ENCODE peak calls at places on chromosomes 16 and 17, in five cellular contexts. N is thoracic aorta; S is left ventricle myocardium inferior; R is CD8-positive, alpha-beta T cell; O is CD4-positive, alpha-beta T cell. X is an unnamed sample.
A peak's percentile ranks its signal among the peaks of the same experiment; 100 is the strongest.

GRCh38 chr17:76191891-76192290 is 48.4 kb downstream of the RNF157 start:
- DNase-seq in N (no peak), S (no peak), R (no peak), O (no peak), X (no peak)

GRCh38 chr16:86635926-86636325 is 57.6 kb downstream of the FOXL1 start:
- DNase-seq in S (no peak), N (no peak), R (no peak), O (no peak), X (no peak)

GRCh38 chr17:787641-788221 is 5.6 kb downstream of the MRM3 start:
- DNase-seq in N (no peak), O (no peak), S (no peak), R (no peak), X (no peak)

GRCh38 chr17:61397086-61397842 is 2.4 kb upstream of the TBX2 start:
- DNase-seq in O (no peak), S (no peak), N (no peak), R (no peak), X (no peak)

GRCh38 chr16:66603537-66604375 is 748 bp upstream of the CMTM3 start:
- DNase-seq in S (peak; percentile 64), N (no peak), R (peak; percentile 75), O (peak; percentile 71), X (no peak)

GRCh38 chr17:74089869-74090464 is 113.5 kb upstream of the RPL38 start:
- DNase-seq in N (no peak), S (no peak), R (peak; percentile 5), O (no peak), X (no peak)

GRCh38 chr17:17495448-17496188 is 577 bp downstream of the RASD1 start:
- DNase-seq in S (no peak), N (no peak), R (peak; percentile 10), O (peak; percentile 10), X (no peak)

GRCh38 chr16:30697264-30698138 is 1.5 kb upstream of the SRCAP start:
- DNase-seq in N (no peak), R (no peak), O (no peak), S (no peak), X (no peak)

GRCh38 chr17:79745641-79746105 is 14.9 kb downstream of the ENPP7 start:
- DNase-seq in R (no peak), O (no peak), N (no peak), S (no peak), X (no peak)

GRCh38 chr17:79085921-79086551 is 11.4 kb downstream of the ENGASE start:
- DNase-seq in S (no peak), N (no peak), O (no peak), R (no peak), X (no peak)

GRCh38 chr16:1823821-1824220 is 2.8 kb downstream of the HAGH start:
- DNase-seq in R (no peak), N (no peak), S (peak; percentile 41), O (no peak), X (no peak)

GRCh38 chr17:19486351-19487008 is 47.2 kb upstream of the SLC47A1 start:
- DNase-seq in R (no peak), N (no peak), O (no peak), S (no peak), X (no peak)

GRCh38 chr17:9026741-9027140 is 5.4 kb downstream of the NTN1 start:
- DNase-seq in S (no peak), O (no peak), R (no peak), N (no peak), X (no peak)

GRCh38 chr16:76970087-76970744 is 220.8 kb upstream of the MON1B start:
- DNase-seq in N (no peak), O (no peak), S (no peak), R (no peak), X (no peak)

GRCh38 chr17:9199474-9200196 is 178.3 kb downstream of the NTN1 start:
- DNase-seq in S (peak; percentile 26), R (no peak), N (no peak), O (no peak), X (no peak)

GRCh38 chr16:11675561-11676511 is 7.6 kb downstream of the SNN start:
- DNase-seq in O (peak; percentile 53), N (no peak), R (no peak), S (peak; percentile 44), X (no peak)

GRCh38 chr17:49914096-49914490 is 54.9 kb upstream of the DLX4 start:
- DNase-seq in N (no peak), O (no peak), S (no peak), R (no peak), X (no peak)

GRCh38 chr16:67212766-67213165 is 13.8 kb downstream of the ELMO3 start:
- DNase-seq in N (no peak), S (no peak), R (no peak), O (no peak), X (no peak)

GRCh38 chr17:47311420-47311819 is 12.3 kb upstream of the EFCAB13 start:
- DNase-seq in S (no peak), R (no peak), N (no peak), O (no peak), X (no peak)

GRCh38 chr16:14628806-14629611 is 1.1 kb downstream of the PARN start:
- DNase-seq in S (no peak), O (no peak), N (no peak), R (no peak), X (no peak)

GRCh38 chr16:30458561-30459394 is 13.1 kb upstream of the SEPHS2 start:
- DNase-seq in O (peak; percentile 65), R (peak; percentile 72), N (no peak), S (peak; percentile 38), X (no peak)

GRCh38 chr16:87725596-87726235 is 40.1 kb downstream of the KLHDC4 start:
- DNase-seq in S (no peak), O (no peak), R (no peak), N (no peak), X (no peak)

GRCh38 chr17:10243905-10244844 is 45.8 kb upstream of the GAS7 start:
- DNase-seq in N (no peak), O (no peak), S (no peak), R (no peak), X (no peak)

GRCh38 chr17:78114831-78115723 is 13.5 kb downstream of the TMC6 start:
- DNase-seq in N (no peak), S (peak; percentile 64), R (no peak), O (no peak), X (peak; percentile 91)

GRCh38 chr17:33871720-33872535 is 383.2 kb upstream of the CCL2 start:
- DNase-seq in R (no peak), N (no peak), S (no peak), O (no peak), X (no peak)

GRCh38 chr16:10009691-10010090 is 172.5 kb downstream of the GRIN2A start:
- DNase-seq in N (no peak), R (no peak), S (no peak), O (no peak), X (no peak)

GRCh38 chr16:58280146-58280845 is 14.5 kb downstream of the PRSS54 start:
- DNase-seq in S (no peak), R (no peak), N (no peak), O (no peak), X (no peak)

GRCh38 chr16:24645739-24646645 is 83.5 kb upstream of the TNRC6A start:
- DNase-seq in R (no peak), N (peak; percentile 28), S (no peak), O (no peak), X (no peak)

GRCh38 chr17:75814900-75815373 is 29.3 kb downstream of the UNC13D start:
- DNase-seq in N (no peak), S (no peak), O (no peak), R (no peak), X (no peak)

GRCh38 chr17:4393806-4394205 is 27.3 kb upstream of the UBE2G1 start:
- DNase-seq in N (no peak), R (no peak), S (no peak), O (no peak), X (no peak)

GRCh38 chr17:50078430-50078829 is 16.7 kb upstream of the PDK2 start:
- DNase-seq in R (no peak), N (no peak), O (no peak), S (no peak), X (no peak)

GRCh38 chr17:67388986-67389385 is 11.9 kb downstream of the PITPNC1 start:
- DNase-seq in R (no peak), N (no peak), S (no peak), O (no peak), X (no peak)

GRCh38 chr16:31347445-31347844 is 7.5 kb upstream of the ITGAX start:
- DNase-seq in R (no peak), S (no peak), O (no peak), N (no peak), X (no peak)

GRCh38 chr17:4788807-4789700 is at the start of gene GLTPD2:
- DNase-seq in O (no peak), N (no peak), S (no peak), R (no peak), X (no peak)

GRCh38 chr17:72151565-72152391 is 31.0 kb downstream of the SOX9 start:
- DNase-seq in S (peak; percentile 52), N (no peak), O (no peak), R (no peak), X (peak; percentile 72)

GRCh38 chr17:2436516-2436915 is 35.7 kb upstream of the MNT start:
- DNase-seq in O (no peak), S (no peak), N (no peak), R (no peak), X (no peak)
- H3K27ac ChIP-seq in O (no peak overlapping the region), S (no peak overlapping the region), N (no peak overlapping the region), R (no peak overlapping the region), X (no peak overlapping the region)

GRCh38 chr16:71693168-71693567 is 31.3 kb downstream of the PHLPP2 start:
- DNase-seq in R (no peak), S (no peak), N (no peak), O (no peak), X (no peak)
- H3K27ac ChIP-seq in R (no peak overlapping the region), S (no peak overlapping the region), N (no peak overlapping the region), O (no peak overlapping the region), X (no peak overlapping the region)

DNA sequence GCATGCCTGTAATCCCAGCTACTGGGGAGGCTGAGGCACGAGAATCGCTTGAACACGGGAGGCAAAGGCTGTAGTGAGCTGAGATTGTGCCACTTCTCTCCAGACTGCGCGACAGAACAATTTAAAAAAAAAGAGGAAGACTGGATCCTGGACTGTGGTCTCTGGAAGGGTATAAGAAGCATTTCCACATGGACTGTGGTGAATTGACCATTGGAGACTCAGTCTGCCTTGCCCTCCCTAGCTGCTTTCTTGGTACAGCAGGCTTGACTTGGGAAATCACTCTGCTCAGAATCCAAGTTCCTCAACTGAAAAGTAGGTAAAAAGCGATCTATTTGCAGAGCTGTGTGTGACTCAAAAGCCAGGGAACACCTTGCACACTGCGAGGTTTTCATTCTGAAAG is 1.0 kb upstream of the MGRN1 start:
- DNase-seq in O (no peak), N (no peak), R (no peak), S (no peak), X (no peak)
- H3K27ac ChIP-seq in O (no peak overlapping the region), N (no peak overlapping the region), R (no peak overlapping the region), S (no peak overlapping the region), X (no peak overlapping the region)

DNA sequence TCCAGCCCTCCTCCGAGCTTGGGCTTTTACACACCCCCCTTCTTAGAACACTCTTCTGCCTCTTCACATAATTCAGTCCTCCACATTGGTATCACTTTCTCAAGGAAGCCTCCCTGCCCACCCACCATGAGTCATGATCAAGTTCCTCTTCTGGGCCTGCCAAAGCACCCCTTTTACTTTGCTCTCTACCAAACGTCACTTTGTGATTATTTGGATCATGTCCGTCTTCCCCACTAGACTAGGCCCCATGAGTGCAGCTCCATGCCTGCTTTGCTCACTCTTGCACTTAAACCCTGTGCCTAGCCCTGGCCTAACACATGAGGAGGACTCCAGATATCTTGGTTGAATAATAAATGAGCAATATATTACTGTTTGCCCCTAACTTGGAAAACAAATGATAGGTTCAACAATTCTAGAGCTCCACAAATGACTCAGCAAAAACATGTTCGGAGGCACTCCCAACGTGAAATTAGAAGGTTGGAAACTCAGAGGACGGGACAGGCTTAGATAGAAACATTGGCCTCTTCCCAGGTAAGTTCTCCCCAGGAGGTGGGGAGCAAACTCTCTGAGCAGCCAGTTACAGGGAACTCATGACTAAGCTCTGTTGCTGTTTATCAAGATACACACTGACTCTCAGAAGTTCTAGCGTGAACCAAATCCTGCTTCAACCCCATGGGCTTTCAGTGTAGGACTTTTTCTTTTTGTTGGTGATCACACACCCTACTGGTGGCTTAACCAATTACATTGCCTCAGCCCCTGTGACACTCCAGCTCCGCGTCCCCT is 28.3 kb downstream of the G6PC1 start:
- DNase-seq in R (no peak), O (no peak), N (peak; percentile 6), S (no peak), X (no peak)
- H3K27ac ChIP-seq in R (no peak overlapping the region), O (no peak overlapping the region), N (peak overlapping the region; percentile 49), S (peak overlapping the region; percentile 31), X (no peak overlapping the region)